ENCODE peak calls at places on chromosomes 16 and 17, in six cellular contexts. N is activated T-helper 1 cell treated with anti-CD3 and anti-CD28 coated beads, Interleukin-2, amount 50 U/mL, for 16 hours; H is PC-3; U is cardiac fibroblast; R is C1 segment of cervical spinal cord; S is left colon. E is an unnamed sample.

GRCh38 chr17:50681260-50682200 is 26.2 kb downstream of the ANKRD40 start:
- DNase-seq in H (peak), N (no peak), S (peak), U (peak), R (no peak), E (no peak)

GRCh38 chr17:32931686-32932085 is 3.7 kb downstream of the TMEM98 start:
- DNase-seq in S (no peak), R (no peak), H (peak), U (peak), N (no peak), E (no peak)

GRCh38 chr17:78316115-78316866 is 43.6 kb downstream of the SOCS3 start:
- DNase-seq in N (no peak), S (no peak), R (no peak), H (no peak), U (no peak), E (no peak)

GRCh38 chr16:15811416-15811777 is 45.4 kb downstream of the MYH11 start:
- DNase-seq in R (no peak), U (no peak), H (no peak), N (no peak), S (no peak), E (no peak)

GRCh38 chr16:442976-443375 is 17.5 kb downstream of the RAB11FIP3 start:
- DNase-seq in H (no peak), R (no peak), U (no peak), N (no peak), S (no peak), E (no peak)

GRCh38 chr16:11067697-11068141 is 123.4 kb downstream of the CLEC16A start:
- DNase-seq in H (no peak), N (no peak), U (no peak), R (no peak), S (no peak), E (no peak)

GRCh38 chr17:37440424-37440823 is 33.7 kb downstream of the TADA2A start:
- DNase-seq in H (no peak), S (no peak), U (no peak), N (no peak), R (no peak), E (no peak)

GRCh38 chr17:51850206-51850605 is 308.3 kb downstream of the CA10 start:
- DNase-seq in U (no peak), H (peak), S (no peak), N (no peak), R (no peak), E (no peak)

GRCh38 chr17:68296217-68297140 is 5.2 kb downstream of the ARSG start:
- DNase-seq in S (peak), H (no peak), N (peak), U (no peak), R (no peak), E (no peak)

GRCh38 chr17:65564793-65565192 is 3.3 kb upstream of the AXIN2 start:
- DNase-seq in R (no peak), S (no peak), H (no peak), N (no peak), U (no peak), E (peak)

GRCh38 chr17:66523378-66524174 is 221.2 kb downstream of the PRKCA start:
- DNase-seq in S (peak), R (no peak), U (peak), N (no peak), H (no peak), E (no peak)

GRCh38 chr16:64408699-64409098 is 713.2 kb downstream of the CDH11 start:
- DNase-seq in S (no peak), H (no peak), N (no peak), R (no peak), U (no peak), E (no peak)

GRCh38 chr16:88686062-88686438 is 257 bp downstream of the SNAI3 start:
- DNase-seq in H (peak), U (no peak), S (peak), N (no peak), R (no peak), E (peak)

GRCh38 chr16:54210437-54211081 is 76.0 kb downstream of the IRX3 start:
- DNase-seq in H (no peak), N (no peak), R (no peak), S (no peak), U (no peak), E (no peak)

E was measured in pancreas.